ENCODE peak calls at places on chromosomes 6 and 20, in six cellular contexts. Y is K562, B is uterus, X is body of pancreas, P is IMR-90, C is A549. Q is an unnamed sample.

GRCh38 chr20:10733122-10733521 is 59.3 kb upstream of the JAG1 start:
- DNase-seq in C (no peak), P (peak; percentile 40), X (no peak), B (no peak), Y (no peak), Q (no peak)

GRCh38 chr6:100913400-100914276 is 32.5 kb upstream of the ASCC3 start:
- DNase-seq in X (no peak), Y (peak; percentile 46), P (peak; percentile 35), C (no peak), B (no peak), Q (no peak)

GRCh38 chr6:150539111-150539510 is 60.6 kb upstream of the PLEKHG1 start:
- DNase-seq in C (no peak), X (no peak), Y (no peak), P (no peak), B (no peak), Q (no peak)

GRCh38 chr20:55761787-55762186 is 243.5 kb downstream of the CBLN4 start:
- DNase-seq in P (no peak), B (no peak), X (no peak), Y (no peak), C (no peak), Q (no peak)

GRCh38 chr6:79413562-79414002 is 123.6 kb downstream of the LCA5 start:
- DNase-seq in B (no peak), Y (no peak), C (no peak), P (peak; percentile 23), X (no peak), Q (no peak)

GRCh38 chr6:73180076-73180717 is 45.1 kb downstream of the KHDC1L start:
- DNase-seq in C (no peak), Y (no peak), X (no peak), P (peak; percentile 25), B (no peak), Q (no peak)

GRCh38 chr20:2140561-2140960 is 38.9 kb downstream of the STK35 start:
- DNase-seq in C (no peak), X (no peak), P (peak; percentile 63), Y (no peak), B (peak; percentile 57), Q (no peak)

GRCh38 chr20:7196481-7196880 is 429.0 kb downstream of the BMP2 start:
- DNase-seq in B (no peak), X (no peak), C (no peak), Y (no peak), P (no peak), Q (no peak)

GRCh38 chr6:138012682-138013081 is 94.5 kb downstream of the PERP start:
- DNase-seq in P (no peak), X (no peak), C (no peak), B (no peak), Y (no peak), Q (no peak)

GRCh38 chr6:43952746-43953145 is 174.5 kb downstream of the MRPL14 start:
- DNase-seq in P (no peak), X (peak; percentile 20), C (no peak), B (no peak), Y (peak; percentile 80), Q (no peak)

GRCh38 chr6:97189767-97190166 is 93.2 kb downstream of the MMS22L start:
- DNase-seq in Y (no peak), X (no peak), P (peak; percentile 70), C (no peak), B (no peak), Q (no peak)

GRCh38 chr6:10412948-10413849 is 1.7 kb downstream of the TFAP2A start:
- DNase-seq in X (peak; percentile 63), Y (no peak), C (no peak), B (no peak), P (no peak), Q (no peak)

GRCh38 chr6:88166493-88166900 is 350 bp upstream of the CNR1 start:
- DNase-seq in B (no peak), C (no peak), P (no peak), X (no peak), Y (peak; percentile 6), Q (no peak)

GRCh38 chr20:5845686-5846651 is 95.8 kb downstream of the SHLD1 start:
- DNase-seq in P (peak; percentile 45), C (no peak), Y (no peak), X (no peak), B (no peak), Q (no peak)

GRCh38 chr6:43204271-43205105 is 22.5 kb downstream of the CUL9 start:
- DNase-seq in P (no peak), Y (no peak), B (no peak), X (no peak), C (no peak), Q (no peak)

GRCh38 chr6:140355476-140355875 is 981.0 kb upstream of the CITED2 start:
- DNase-seq in B (no peak), X (no peak), Y (no peak), P (peak; percentile 55), C (no peak), Q (no peak)

DNA sequence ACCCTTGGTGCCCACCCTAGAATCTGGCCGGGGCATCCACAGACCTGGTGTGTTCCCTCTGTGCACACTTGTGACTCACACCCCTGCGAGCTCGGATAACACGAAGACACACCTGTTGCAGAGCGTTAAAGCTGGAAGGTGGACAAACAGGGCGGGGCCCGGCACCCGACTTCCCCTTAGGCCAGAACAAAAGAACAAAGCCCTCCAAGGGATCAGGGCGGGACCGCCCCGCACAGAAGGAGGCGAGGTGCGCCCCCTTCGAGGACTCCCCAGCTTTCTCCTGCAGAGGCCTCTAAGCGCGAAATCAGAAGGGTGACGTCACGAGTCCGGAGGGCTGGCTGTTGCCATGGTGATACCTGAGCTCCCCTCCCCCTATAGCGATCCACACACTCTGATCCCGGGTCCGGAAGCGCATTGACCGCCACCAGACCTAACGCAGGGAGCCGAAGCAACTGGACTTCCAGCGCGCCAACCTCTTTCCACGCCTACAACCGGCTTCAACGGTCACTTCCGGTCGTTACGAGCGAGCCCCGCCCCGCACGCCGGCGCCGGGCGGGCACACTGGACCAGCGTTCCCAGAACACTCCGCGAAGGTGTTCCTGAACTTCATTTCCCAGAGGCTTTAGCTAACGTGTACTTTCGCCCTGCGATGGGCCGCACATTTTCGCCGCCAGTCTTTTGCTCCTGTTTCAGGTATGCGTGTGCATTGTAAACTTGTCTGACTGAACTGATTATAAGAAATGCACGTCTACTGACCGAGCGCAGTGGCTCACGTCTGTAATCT is at the start of gene ZNF184:
- DNase-seq in Y (peak; percentile 100), P (peak; percentile 98), X (peak; percentile 97), B (peak; percentile 95), C (peak; percentile 76), Q (peak; percentile 98)
- TF ChIP-seq POLR2A in Y (peak; percentile 92), P (peak; percentile 82), X (peak; percentile 89), B (peak; percentile 90), C (peak; percentile 58), Q (peak; percentile 87)

GRCh38 chr20:47680804-47681529 is 104.3 kb downstream of the SULF2 start:
- DNase-seq in Y (no peak), C (no peak), P (peak; percentile 13), B (no peak), X (no peak), Q (no peak)

GRCh38 chr20:47684306-47685080 is 100.8 kb downstream of the SULF2 start:
- DNase-seq in B (no peak), X (no peak), Y (no peak), P (no peak), C (no peak), Q (no peak)

GRCh38 chr20:47679462-47679861 is 105.8 kb downstream of the SULF2 start:
- DNase-seq in B (no peak), Y (no peak), P (no peak), C (no peak), X (no peak), Q (no peak)

GRCh38 chr20:47682916-47683315 is 102.4 kb downstream of the SULF2 start:
- DNase-seq in P (no peak), X (no peak), C (no peak), B (no peak), Y (no peak), Q (no peak)

GRCh38 chr20:47681977-47682812 is 103.1 kb downstream of the SULF2 start:
- DNase-seq in C (no peak), Y (no peak), P (no peak), X (no peak), B (peak; percentile 79), Q (peak; percentile 36)
- H3K27ac ChIP-seq in C (no peak overlapping the region), Y (no peak overlapping the region), P (no peak overlapping the region), X (no peak overlapping the region), B (peak overlapping the region; percentile 41), Q (no peak overlapping the region)

GRCh38 chr6:168196385-168196860 is 117.4 kb upstream of the FRMD1 start:
- DNase-seq in X (peak; percentile 63), C (no peak), B (peak; percentile 10), P (no peak), Y (no peak), Q (peak; percentile 82)
- TF ChIP-seq CTCF in X (no peak), C (no peak), B (no peak), P (no peak), Y (no peak), Q (no peak)

GRCh38 chr6:158031445-158032353 is 50.0 kb downstream of the SYNJ2 start:
- DNase-seq in X (no peak), B (no peak), C (no peak), P (peak; percentile 89), Y (peak; percentile 82), Q (no peak)
- TF ChIP-seq POLR2A in X (no peak), B (no peak), C (no peak), P (no peak), Y (no peak), Q (no peak)

DNA sequence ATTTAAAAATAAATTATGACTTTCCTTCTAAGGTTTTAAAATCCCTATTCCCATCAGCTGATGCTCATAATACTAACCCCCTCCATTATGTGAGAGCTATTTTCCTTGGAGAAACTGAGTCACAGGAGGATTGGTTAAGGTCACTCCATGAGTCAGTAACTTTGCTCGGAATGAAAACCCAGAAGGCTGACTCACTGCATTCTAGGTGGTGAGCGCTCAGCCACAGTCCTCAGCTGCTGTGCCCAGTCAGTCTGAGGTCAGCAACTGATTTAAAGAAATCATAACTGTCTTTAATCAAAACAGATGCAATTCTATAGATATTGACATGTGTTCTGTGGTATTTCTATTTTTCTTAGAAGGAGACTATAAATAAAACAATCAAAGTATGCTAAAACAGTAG is 359.2 kb downstream of the GJA1 start:
- DNase-seq in Y (no peak), C (peak; percentile 19), P (peak; percentile 97), B (no peak), X (no peak), Q (no peak)
- H3K27ac ChIP-seq in Y (no peak overlapping the region), C (peak overlapping the region; percentile 31), P (no peak overlapping the region), B (no peak overlapping the region), X (no peak overlapping the region), Q (no peak overlapping the region)

GRCh38 chr20:8800089-8800488 is 268.8 kb upstream of the PLCB4 start:
- DNase-seq in P (no peak), Y (no peak), C (no peak), X (no peak), B (no peak), Q (no peak)
- TF ChIP-seq CTCF in P (no peak), Y (no peak), C (peak; percentile 26), X (no peak), B (no peak), Q (no peak)

GRCh38 chr20:297925-298754 is 770 bp downstream of the ZCCHC3 start:
- DNase-seq in X (peak; percentile 59), P (peak; percentile 71), C (peak; percentile 59), Y (peak; percentile 70), B (peak; percentile 45), Q (peak; percentile 82)
- TF ChIP-seq POLR2A in X (peak; percentile 65), P (no peak), C (peak; percentile 54), Y (peak; percentile 62), B (no peak), Q (no peak)